ENCODE peak calls at places on chromosomes 4 and X, in four cellular contexts. M is NCI-H2029, A is OCI-LY7, X is head of caudate nucleus. U is an unnamed sample.

GRCh38 chrX:144275826-144276225 is 392.0 kb downstream of the UBE2NL start:
- DNase-seq in M (no peak), A (no peak), X (no peak), U (no peak)

GRCh38 chrX:153449306-153450113 is 3.7 kb upstream of the TREX2 start:
- DNase-seq in M (no peak), A (no peak), X (no peak), U (no peak)

GRCh38 chr4:81421346-81422218 is 50.1 kb downstream of the RASGEF1B start:
- DNase-seq in M (peak; percentile 12), A (peak; percentile 57), X (no peak), U (no peak)

GRCh38 chrX:23661671-23662070 is 5.6 kb upstream of the PRDX4 start:
- DNase-seq in M (no peak), A (no peak), X (no peak), U (no peak)

GRCh38 chr4:15781427-15782095 is 3.4 kb downstream of the CD38 start:
- DNase-seq in M (no peak), A (no peak), X (no peak), U (no peak)

GRCh38 chr4:162977788-162978187 is 188.9 kb downstream of the NAF1 start:
- DNase-seq in M (no peak), A (no peak), X (no peak), U (no peak)

GRCh38 chrX:42948723-42949122 is 170.8 kb upstream of the PPP1R2C start:
- DNase-seq in M (no peak), A (no peak), X (no peak), U (no peak)

GRCh38 chr4:42655248-42655647 is 1.7 kb downstream of the ATP8A1 start:
- DNase-seq in M (no peak), A (no peak), X (no peak), U (no peak)

GRCh38 chr4:180058731-180059215 is 2184.4 kb upstream of the TENM3 start:
- DNase-seq in M (no peak), A (no peak), X (peak; percentile 73), U (peak; percentile 51)

GRCh38 chr4:89316931-89317366 is 9.3 kb upstream of the GPRIN3 start:
- DNase-seq in M (no peak), A (peak; percentile 68), X (no peak), U (no peak)

GRCh38 chr4:99404595-99405287 is 30.4 kb downstream of the ADH7 start:
- DNase-seq in M (no peak), A (no peak), X (no peak), U (no peak)

GRCh38 chr4:40672528-40673522 is 43.2 kb upstream of the RBM47 start:
- DNase-seq in M (no peak), A (no peak), X (peak; percentile 40), U (peak; percentile 34)

GRCh38 chrX:55759478-55759877 is 41.9 kb downstream of the RRAGB start:
- DNase-seq in M (no peak), A (no peak), X (no peak), U (no peak)

GRCh38 chrX:12804655-12805054 is 13.4 kb downstream of the PRPS2 start:
- DNase-seq in M (no peak), A (no peak), X (no peak), U (no peak)

GRCh38 chr4:123421942-123422781 is 25.6 kb downstream of the SPRY1 start:
- DNase-seq in M (no peak), A (no peak), X (no peak), U (no peak)

GRCh38 chr4:95571577-95571976 is 22.8 kb upstream of the UNC5C start:
- DNase-seq in M (no peak), A (no peak), X (no peak), U (no peak)